ENCODE peak calls at places on chromosomes 13 and 19, in five cellular contexts. J is stimulated activated CD4-positive, alpha-beta T cell treated with anti-CD3 and anti-CD28 coated beads, Interleukin-2, amount 100 ng/mL, for 48 hours; N is caudate nucleus; E is kidney epithelial cell; R is cardiac fibroblast. G is an unnamed sample.

GRCh38 chr19:40365613-40366401 is 17.3 kb downstream of the PLD3 start:
- DNase-seq in R (peak), E (no peak), J (peak), N (peak), G (peak)

GRCh38 chr19:44732235-44733014 is 16.1 kb upstream of the BCL3 start:
- DNase-seq in N (no peak), R (no peak), E (no peak), J (no peak), G (no peak)

GRCh38 chr13:28820099-28821051 is at the start of gene MTUS2:
- DNase-seq in R (no peak), E (no peak), N (no peak), J (no peak), G (no peak)

GRCh38 chr13:33349314-33349995 is 63.9 kb upstream of the STARD13 start:
- DNase-seq in J (no peak), R (no peak), E (no peak), N (no peak), G (no peak)

GRCh38 chr19:17673937-17674799 is 14.0 kb downstream of the UNC13A start:
- DNase-seq in N (no peak), E (no peak), R (no peak), J (no peak), G (no peak)

GRCh38 chr13:20121154-20121515 is 39.7 kb downstream of the GJA3 start:
- DNase-seq in N (no peak), E (no peak), R (no peak), J (no peak), G (no peak)

GRCh38 chr13:41596190-41596589 is 138.8 kb downstream of the RGCC start:
- DNase-seq in J (no peak), R (peak), E (no peak), N (no peak), G (no peak)

GRCh38 chr19:44649578-44650145 is 6.0 kb downstream of the PVR start:
- DNase-seq in E (no peak), R (no peak), J (no peak), N (no peak), G (no peak)

GRCh38 chr13:48000559-48001126 is 430 bp downstream of the SUCLA2 start:
- DNase-seq in N (no peak), J (peak), R (peak), E (no peak), G (peak)

GRCh38 chr13:32427852-32428580 is at the start of gene N4BP2L1:
- DNase-seq in N (peak), E (no peak), R (peak), J (peak), G (peak)

G was measured in AG08395.